ENCODE peak calls at places on chromosomes 1 and 21, in six cellular contexts. W is endothelial cell, M is nucleus accumbens, Z is spleen, L is mucosa of gallbladder, S is anterior cingulate cortex. R is an unnamed sample.

GRCh38 chr1:196609114-196609737 is 986 bp upstream of the KCNT2 start:
- DNase-seq in W (peak; percentile 33), M (no peak), Z (no peak), L (no peak), S (no peak), R (no peak)

GRCh38 chr1:164675342-164675904 is 116.4 kb downstream of the PBX1 start:
- DNase-seq in W (no peak), M (no peak), Z (no peak), L (no peak), S (no peak), R (no peak)

GRCh38 chr1:234499119-234500039 is 20.4 kb upstream of the TARBP1 start:
- DNase-seq in W (peak; percentile 94), M (peak; percentile 84), Z (peak; percentile 96), L (peak; percentile 92), S (peak; percentile 76), R (peak; percentile 91)

GRCh38 chr1:45925728-45926287 is 122.4 kb downstream of the MAST2 start:
- DNase-seq in W (no peak), M (no peak), Z (no peak), L (no peak), S (no peak), R (no peak)

GRCh38 chr1:8712413-8713229 is 104.8 kb downstream of the RERE start:
- DNase-seq in W (no peak), M (no peak), Z (no peak), L (no peak), S (no peak), R (no peak)

GRCh38 chr1:218365600-218365999 is 20.5 kb downstream of the TGFB2 start:
- DNase-seq in W (no peak), M (no peak), Z (no peak), L (no peak), S (no peak), R (no peak)

GRCh38 chr1:26767714-26768113 is 20.0 kb upstream of the PIGV start:
- DNase-seq in W (no peak), M (no peak), Z (no peak), L (no peak), S (no peak), R (no peak)

GRCh38 chr1:91166106-91166712 is 144.4 kb upstream of the ZNF644 start:
- DNase-seq in W (peak; percentile 55), M (peak; percentile 6), Z (no peak), L (peak; percentile 24), S (no peak), R (peak; percentile 66)

GRCh38 chr21:44357064-44357837 is 3.8 kb downstream of the TRPM2 start:
- DNase-seq in W (no peak), M (no peak), Z (no peak), L (no peak), S (no peak), R (no peak)

GRCh38 chr1:159653201-159653600 is 61.2 kb downstream of the CRP start:
- DNase-seq in W (no peak), M (no peak), Z (no peak), L (no peak), S (no peak), R (no peak)

GRCh38 chr1:182189535-182190066 is 128.1 kb upstream of the ZNF648 start:
- DNase-seq in W (no peak), M (no peak), Z (no peak), L (no peak), S (no peak), R (no peak)

GRCh38 chr1:110513511-110513910 is 5.5 kb downstream of the KCNA10 start:
- DNase-seq in W (no peak), M (peak; percentile 20), Z (no peak), L (no peak), S (no peak), R (no peak)

GRCh38 chr1:101238041-101238515 is 1.3 kb downstream of the S1PR1 start:
- DNase-seq in W (no peak), M (no peak), Z (peak; percentile 93), L (no peak), S (no peak), R (peak; percentile 36)

GRCh38 chr1:14441302-14441741 is 157.2 kb upstream of the KAZN start:
- DNase-seq in W (no peak), M (no peak), Z (no peak), L (no peak), S (no peak), R (no peak)

GRCh38 chr1:11845641-11846335 is 1.8 kb downstream of the NPPA start:
- DNase-seq in W (no peak), M (no peak), Z (no peak), L (no peak), S (no peak), R (peak; percentile 30)

GRCh38 chr1:162988869-162989268 is 80.3 kb upstream of the RGS4 start:
- DNase-seq in W (no peak), M (no peak), Z (no peak), L (no peak), S (no peak), R (no peak)

GRCh38 chr21:15233611-15234010 is 168.8 kb upstream of the NRIP1 start:
- DNase-seq in W (no peak), M (no peak), Z (no peak), L (no peak), S (no peak), R (no peak)

GRCh38 chr1:19557609-19558051 is 72.3 kb upstream of the CAPZB start:
- DNase-seq in W (no peak), M (no peak), Z (no peak), L (no peak), S (no peak), R (no peak)

GRCh38 chr1:202452508-202452907 is 104.0 kb downstream of the PPP1R12B start:
- DNase-seq in W (no peak), M (no peak), Z (no peak), L (no peak), S (no peak), R (no peak)

GRCh38 chr1:31133368-31133767 is 67.9 kb upstream of the PUM1 start:
- DNase-seq in W (no peak), M (no peak), Z (no peak), L (no peak), S (no peak), R (no peak)

GRCh38 chr1:223106856-223107255 is 36.2 kb downstream of the TLR5 start:
- DNase-seq in W (no peak), M (no peak), Z (no peak), L (no peak), S (no peak), R (peak; percentile 43)

GRCh38 chr1:11681071-11681771 is at the start of gene MAD2L2:
- DNase-seq in W (peak; percentile 77), M (peak; percentile 80), Z (peak; percentile 97), L (peak; percentile 84), S (peak; percentile 33), R (peak; percentile 91)

GRCh38 chr1:209421186-209421585 is 162.3 kb upstream of the CAMK1G start:
- DNase-seq in W (no peak), M (no peak), Z (no peak), L (no peak), S (no peak), R (no peak)

GRCh38 chr1:239914827-239915231 is 176.9 kb upstream of the FMN2 start:
- DNase-seq in W (no peak), M (no peak), Z (no peak), L (no peak), S (no peak), R (no peak)

GRCh38 chr1:110390096-110390495 is 730 bp downstream of the SLC16A4 start:
- DNase-seq in W (no peak), M (no peak), Z (no peak), L (peak; percentile 72), S (no peak), R (peak; percentile 6)

GRCh38 chr1:2416403-2416802 is 4.0 kb upstream of the PEX10 start:
- DNase-seq in W (no peak), M (no peak), Z (no peak), L (no peak), S (no peak), R (no peak)

GRCh38 chr1:234559917-234560676 is 49.9 kb downstream of the IRF2BP2 start:
- DNase-seq in W (no peak), M (no peak), Z (no peak), L (no peak), S (no peak), R (no peak)

GRCh38 chr1:51373898-51374297 is 43.5 kb upstream of the TTC39A start:
- DNase-seq in W (no peak), M (no peak), Z (no peak), L (no peak), S (no peak), R (no peak)

GRCh38 chr1:201280884-201281283 is 2.4 kb upstream of the PKP1 start:
- DNase-seq in W (no peak), M (no peak), Z (peak; percentile 64), L (no peak), S (no peak), R (no peak)

GRCh38 chr1:246012271-246012854 is 494.7 kb downstream of the SMYD3 start:
- DNase-seq in W (peak; percentile 23), M (no peak), Z (no peak), L (no peak), S (no peak), R (no peak)

GRCh38 chr21:42456457-42456856 is 39.6 kb downstream of the RSPH1 start:
- DNase-seq in W (no peak), M (peak; percentile 21), Z (peak; percentile 62), L (no peak), S (no peak), R (no peak)

GRCh38 chr1:181126871-181127587 is 38.5 kb downstream of the IER5 start:
- DNase-seq in W (no peak), M (no peak), Z (no peak), L (peak; percentile 52), S (no peak), R (no peak)

GRCh38 chr1:207856276-207857023 is 54.5 kb downstream of the CD34 start:
- DNase-seq in W (no peak), M (no peak), Z (no peak), L (no peak), S (no peak), R (no peak)

GRCh38 chr1:205481629-205482071 is 22.8 kb upstream of the CDK18 start:
- DNase-seq in W (no peak), M (no peak), Z (no peak), L (no peak), S (no peak), R (no peak)

GRCh38 chr1:199675937-199676336 is 351.6 kb upstream of the NR5A2 start:
- DNase-seq in W (no peak), M (no peak), Z (no peak), L (no peak), S (no peak), R (no peak)

GRCh38 chr1:18097206-18097605 is 10.4 kb upstream of the IGSF21 start:
- DNase-seq in W (no peak), M (no peak), Z (no peak), L (no peak), S (no peak), R (no peak)

R was measured in nephron progenitor cell.